ENCODE peak calls at places on chromosomes 2 and 18, in five cellular contexts. One of them, this sample, is unnamed.

GRCh38 chr18:70462078-70462439 is 173.2 kb downstream of the SOCS6 start:
- DNase-seq in EH: no peak
- DNase-seq in NCI-H345: no peak
- DNase-seq in cardiac fibroblast: no peak
- DNase-seq in activated CD4-positive, CD25-positive, alpha-beta regulatory T cell treated with anti-CD3 and anti-CD28 coated beads, Interleukin-2, amount 50 U/mL, for 72 hours: no peak
- DNase-seq in this sample: no peak

GRCh38 chr2:201908901-201909300 is 102.6 kb downstream of the CDK15 start:
- DNase-seq in NCI-H345: no peak
- DNase-seq in activated CD4-positive, CD25-positive, alpha-beta regulatory T cell treated with anti-CD3 and anti-CD28 coated beads, Interleukin-2, amount 50 U/mL, for 72 hours: no peak
- DNase-seq in EH: peak
- DNase-seq in cardiac fibroblast: peak
- DNase-seq in this sample: no peak

GRCh38 chr18:62749389-62749788 is 34.0 kb downstream of the PHLPP1 start:
- DNase-seq in cardiac fibroblast: no peak
- DNase-seq in NCI-H345: no peak
- DNase-seq in EH: no peak
- DNase-seq in activated CD4-positive, CD25-positive, alpha-beta regulatory T cell treated with anti-CD3 and anti-CD28 coated beads, Interleukin-2, amount 50 U/mL, for 72 hours: no peak
- DNase-seq in this sample: no peak

GRCh38 chr18:3281456-3282400 is 19.8 kb downstream of the MYL12B start:
- DNase-seq in cardiac fibroblast: peak
- DNase-seq in activated CD4-positive, CD25-positive, alpha-beta regulatory T cell treated with anti-CD3 and anti-CD28 coated beads, Interleukin-2, amount 50 U/mL, for 72 hours: no peak
- DNase-seq in EH: peak
- DNase-seq in NCI-H345: peak
- DNase-seq in this sample: peak

GRCh38 chr18:56003651-56004050 is 415.7 kb upstream of the TCF4 start:
- DNase-seq in EH: no peak
- DNase-seq in activated CD4-positive, CD25-positive, alpha-beta regulatory T cell treated with anti-CD3 and anti-CD28 coated beads, Interleukin-2, amount 50 U/mL, for 72 hours: no peak
- DNase-seq in NCI-H345: no peak
- DNase-seq in cardiac fibroblast: no peak
- DNase-seq in this sample: no peak

GRCh38 chr2:237791977-237792727 is 6.4 kb upstream of the RBM44 start:
- DNase-seq in EH: peak
- DNase-seq in cardiac fibroblast: peak
- DNase-seq in activated CD4-positive, CD25-positive, alpha-beta regulatory T cell treated with anti-CD3 and anti-CD28 coated beads, Interleukin-2, amount 50 U/mL, for 72 hours: no peak
- DNase-seq in NCI-H345: no peak
- DNase-seq in this sample: no peak

GRCh38 chr2:228018311-228018710 is 146.9 kb downstream of the DAW1 start:
- DNase-seq in NCI-H345: no peak
- DNase-seq in EH: no peak
- DNase-seq in cardiac fibroblast: no peak
- DNase-seq in activated CD4-positive, CD25-positive, alpha-beta regulatory T cell treated with anti-CD3 and anti-CD28 coated beads, Interleukin-2, amount 50 U/mL, for 72 hours: no peak
- DNase-seq in this sample: no peak

GRCh38 chr2:14189929-14190328 is 442.6 kb upstream of the LRATD1 start:
- DNase-seq in cardiac fibroblast: peak
- DNase-seq in EH: no peak
- DNase-seq in NCI-H345: no peak
- DNase-seq in activated CD4-positive, CD25-positive, alpha-beta regulatory T cell treated with anti-CD3 and anti-CD28 coated beads, Interleukin-2, amount 50 U/mL, for 72 hours: no peak
- DNase-seq in this sample: no peak